ENCODE peak calls at places on chromosomes 3 and 15, in five cellular contexts. One of them, this sample, is unnamed.
A peak's percentile ranks its signal among the peaks of the same experiment; 100 is the strongest.

GRCh38 chr3:14544282-14545250 is 4.4 kb upstream of the GRIP2 start:
- DNase-seq in PC-9: no peak
- DNase-seq in CD8-positive, alpha-beta memory T cell: no peak
- DNase-seq in keratinocyte: no peak
- DNase-seq in pancreas: no peak
- DNase-seq in this sample: no peak

GRCh38 chr3:169871129-169871886 is 1.6 kb upstream of the LRRC31 start:
- DNase-seq in PC-9: no peak
- DNase-seq in CD8-positive, alpha-beta memory T cell: no peak
- DNase-seq in keratinocyte: no peak
- DNase-seq in pancreas: no peak
- DNase-seq in this sample: peak; percentile 59

GRCh38 chr15:73941044-73941443 is 14.8 kb downstream of the LOXL1 start:
- DNase-seq in PC-9: peak; percentile 81
- DNase-seq in CD8-positive, alpha-beta memory T cell: no peak
- DNase-seq in keratinocyte: no peak
- DNase-seq in pancreas: no peak
- DNase-seq in this sample: no peak

GRCh38 chr3:100506355-100506754 is 13.9 kb downstream of the TMEM45A start:
- DNase-seq in PC-9: no peak
- DNase-seq in CD8-positive, alpha-beta memory T cell: no peak
- DNase-seq in keratinocyte: no peak
- DNase-seq in pancreas: no peak
- DNase-seq in this sample: no peak

GRCh38 chr3:179438836-179439235 is 12.4 kb downstream of the GNB4 start:
- DNase-seq in PC-9: no peak
- DNase-seq in CD8-positive, alpha-beta memory T cell: no peak
- DNase-seq in keratinocyte: no peak
- DNase-seq in pancreas: no peak
- DNase-seq in this sample: no peak

GRCh38 chr15:68646751-68647150 is 68.0 kb downstream of the CORO2B start:
- DNase-seq in PC-9: no peak
- DNase-seq in CD8-positive, alpha-beta memory T cell: no peak
- DNase-seq in keratinocyte: no peak
- DNase-seq in pancreas: no peak
- DNase-seq in this sample: no peak

GRCh38 chr3:142946861-142947260 is 16.6 kb downstream of the PAQR9 start:
- DNase-seq in PC-9: no peak
- DNase-seq in CD8-positive, alpha-beta memory T cell: no peak
- DNase-seq in keratinocyte: no peak
- DNase-seq in pancreas: no peak
- DNase-seq in this sample: no peak

GRCh38 chr15:65368646-65369045 is 9.2 kb downstream of the IGDCC3 start:
- DNase-seq in PC-9: no peak
- DNase-seq in CD8-positive, alpha-beta memory T cell: no peak
- DNase-seq in keratinocyte: no peak
- DNase-seq in pancreas: no peak
- DNase-seq in this sample: no peak

GRCh38 chr3:71893702-71894479 is 108.9 kb upstream of the PROK2 start:
- DNase-seq in PC-9: no peak
- DNase-seq in CD8-positive, alpha-beta memory T cell: no peak
- DNase-seq in keratinocyte: no peak
- DNase-seq in pancreas: no peak
- DNase-seq in this sample: no peak

GRCh38 chr3:9732753-9733115 is 1.2 kb downstream of the BRPF1 start:
- DNase-seq in PC-9: no peak
- DNase-seq in CD8-positive, alpha-beta memory T cell: no peak
- DNase-seq in keratinocyte: no peak
- DNase-seq in pancreas: no peak
- DNase-seq in this sample: peak; percentile 31

GRCh38 chr15:68725736-68726135 is 95.0 kb downstream of the ANP32A start:
- DNase-seq in PC-9: no peak
- DNase-seq in CD8-positive, alpha-beta memory T cell: no peak
- DNase-seq in keratinocyte: no peak
- DNase-seq in pancreas: no peak
- DNase-seq in this sample: no peak

GRCh38 chr15:39115379-39116057 is 465.4 kb upstream of the THBS1 start:
- DNase-seq in PC-9: no peak
- DNase-seq in CD8-positive, alpha-beta memory T cell: no peak
- DNase-seq in keratinocyte: peak; percentile 95
- DNase-seq in pancreas: no peak
- DNase-seq in this sample: no peak

GRCh38 chr3:19891740-19892139 is 42.3 kb downstream of the EFHB start:
- DNase-seq in PC-9: no peak
- DNase-seq in CD8-positive, alpha-beta memory T cell: no peak
- DNase-seq in keratinocyte: no peak
- DNase-seq in pancreas: no peak
- DNase-seq in this sample: no peak

GRCh38 chr15:66882251-66883020 is 180.4 kb downstream of the SMAD6 start:
- DNase-seq in PC-9: no peak
- DNase-seq in CD8-positive, alpha-beta memory T cell: no peak
- DNase-seq in keratinocyte: no peak
- DNase-seq in pancreas: no peak
- DNase-seq in this sample: no peak

GRCh38 chr3:120536642-120537041 is 59.5 kb upstream of the NDUFB4 start:
- DNase-seq in PC-9: no peak
- DNase-seq in CD8-positive, alpha-beta memory T cell: no peak
- DNase-seq in keratinocyte: no peak
- DNase-seq in pancreas: no peak
- DNase-seq in this sample: no peak

GRCh38 chr3:141237701-141238521 is 6.3 kb downstream of the PXYLP1 start:
- DNase-seq in PC-9: no peak
- DNase-seq in CD8-positive, alpha-beta memory T cell: no peak
- DNase-seq in keratinocyte: no peak
- DNase-seq in pancreas: peak; percentile 90
- DNase-seq in this sample: peak; percentile 23

GRCh38 chr15:58148633-58149032 is 10.5 kb downstream of the AQP9 start:
- DNase-seq in PC-9: no peak
- DNase-seq in CD8-positive, alpha-beta memory T cell: no peak
- DNase-seq in keratinocyte: no peak
- DNase-seq in pancreas: no peak
- DNase-seq in this sample: no peak

GRCh38 chr15:85125056-85125661 is 143.5 kb downstream of the PDE8A start:
- DNase-seq in PC-9: peak; percentile 78
- DNase-seq in CD8-positive, alpha-beta memory T cell: no peak
- DNase-seq in keratinocyte: peak; percentile 19
- DNase-seq in pancreas: no peak
- DNase-seq in this sample: no peak

GRCh38 chr3:8757551-8758518 is 11.6 kb downstream of the OXTR start:
- DNase-seq in PC-9: no peak
- DNase-seq in CD8-positive, alpha-beta memory T cell: no peak
- DNase-seq in keratinocyte: no peak
- DNase-seq in pancreas: no peak
- DNase-seq in this sample: no peak

GRCh38 chr15:72011291-72011940 is 106.5 kb downstream of the MYO9A start:
- DNase-seq in PC-9: no peak
- DNase-seq in CD8-positive, alpha-beta memory T cell: no peak
- DNase-seq in keratinocyte: no peak
- DNase-seq in pancreas: no peak
- DNase-seq in this sample: no peak

GRCh38 chr3:64150527-64151238 is 74.6 kb downstream of the PRICKLE2 start:
- DNase-seq in PC-9: no peak
- DNase-seq in CD8-positive, alpha-beta memory T cell: no peak
- DNase-seq in keratinocyte: no peak
- DNase-seq in pancreas: peak; percentile 82
- DNase-seq in this sample: peak; percentile 58

GRCh38 chr3:107676469-107677309 is 153.9 kb downstream of the BBX start:
- DNase-seq in PC-9: peak; percentile 57
- DNase-seq in CD8-positive, alpha-beta memory T cell: no peak
- DNase-seq in keratinocyte: no peak
- DNase-seq in pancreas: no peak
- DNase-seq in this sample: no peak

GRCh38 chr3:82509106-82509842 is 747.8 kb upstream of the GBE1 start:
- DNase-seq in PC-9: no peak
- DNase-seq in CD8-positive, alpha-beta memory T cell: no peak
- DNase-seq in keratinocyte: peak; percentile 17
- DNase-seq in pancreas: no peak
- DNase-seq in this sample: no peak

GRCh38 chr15:79329186-79329611 is 18.3 kb downstream of the TMED3 start:
- DNase-seq in PC-9: peak; percentile 68
- DNase-seq in CD8-positive, alpha-beta memory T cell: no peak
- DNase-seq in keratinocyte: no peak
- DNase-seq in pancreas: no peak
- DNase-seq in this sample: no peak

GRCh38 chr3:11632564-11632963 is 11.2 kb downstream of the VGLL4 start:
- DNase-seq in PC-9: no peak
- DNase-seq in CD8-positive, alpha-beta memory T cell: no peak
- DNase-seq in keratinocyte: no peak
- DNase-seq in pancreas: no peak
- DNase-seq in this sample: no peak

GRCh38 chr3:49593046-49593445 is 38.8 kb downstream of the BSN start:
- DNase-seq in PC-9: no peak
- DNase-seq in CD8-positive, alpha-beta memory T cell: no peak
- DNase-seq in keratinocyte: no peak
- DNase-seq in pancreas: no peak
- DNase-seq in this sample: no peak

GRCh38 chr3:13274125-13274873 is 145.8 kb downstream of the NUP210 start:
- DNase-seq in PC-9: no peak
- DNase-seq in CD8-positive, alpha-beta memory T cell: no peak
- DNase-seq in keratinocyte: no peak
- DNase-seq in pancreas: no peak
- DNase-seq in this sample: no peak

DNA sequence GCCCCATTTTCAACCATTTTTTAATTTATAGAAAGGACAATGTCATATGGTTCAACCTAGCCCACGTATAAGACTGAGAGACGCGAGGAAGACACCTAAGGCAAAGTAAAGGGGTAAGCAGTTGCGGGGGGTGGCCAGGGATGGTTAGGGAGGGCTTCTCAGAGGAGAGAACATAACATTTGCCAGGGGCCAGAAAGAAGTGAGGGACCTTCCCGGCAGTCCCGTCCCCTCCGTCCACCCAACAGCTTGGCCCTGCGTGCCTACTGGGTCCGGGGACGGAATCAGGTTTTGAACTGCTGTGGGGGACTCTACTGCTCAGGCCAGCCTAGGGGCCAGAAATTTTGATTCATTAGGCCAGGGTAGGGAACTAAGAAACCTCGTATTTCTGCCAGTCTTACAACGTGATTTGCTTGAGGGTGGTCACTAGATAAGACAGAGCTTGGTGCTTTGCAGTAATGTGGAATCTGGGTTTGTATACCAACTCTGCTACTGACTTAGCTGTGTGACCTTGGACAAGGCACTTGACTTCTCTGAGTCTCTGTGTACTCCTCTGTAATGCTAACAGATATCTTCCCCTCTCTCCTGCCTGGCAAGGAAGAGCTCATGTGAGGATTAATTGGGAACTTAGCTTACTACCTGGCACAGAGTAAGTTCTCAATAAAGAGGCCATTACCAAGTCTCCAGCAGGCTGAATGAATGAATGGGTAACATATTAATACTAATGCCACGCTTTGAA is 734 bp upstream of the SLC6A20 start:
- DNase-seq in PC-9: no peak
- DNase-seq in CD8-positive, alpha-beta memory T cell: no peak
- DNase-seq in keratinocyte: no peak
- DNase-seq in pancreas: no peak
- DNase-seq in this sample: no peak
- H3K4me3 ChIP-seq in PC-9: no peak overlapping the region
- H3K4me3 ChIP-seq in CD8-positive, alpha-beta memory T cell: no peak overlapping the region
- H3K4me3 ChIP-seq in keratinocyte: no peak overlapping the region
- H3K4me3 ChIP-seq in pancreas: peak overlapping the region; percentile 51
- H3K4me3 ChIP-seq in this sample: peak overlapping the region; percentile 70

GRCh38 chr15:89093509-89093908 is 5.3 kb downstream of the ABHD2 start:
- DNase-seq in PC-9: no peak
- DNase-seq in CD8-positive, alpha-beta memory T cell: no peak
- DNase-seq in keratinocyte: no peak
- DNase-seq in pancreas: no peak
- DNase-seq in this sample: no peak

GRCh38 chr15:89091667-89092220 is 3.5 kb downstream of the ABHD2 start:
- DNase-seq in PC-9: no peak
- DNase-seq in CD8-positive, alpha-beta memory T cell: no peak
- DNase-seq in keratinocyte: no peak
- DNase-seq in pancreas: no peak
- DNase-seq in this sample: no peak

GRCh38 chr15:89088605-89089315 is 504 bp downstream of the ABHD2 start:
- DNase-seq in PC-9: no peak
- DNase-seq in CD8-positive, alpha-beta memory T cell: no peak
- DNase-seq in keratinocyte: no peak
- DNase-seq in pancreas: peak; percentile 76
- DNase-seq in this sample: peak; percentile 52

GRCh38 chr15:89089316-89090230 is 1.3 kb downstream of the ABHD2 start:
- DNase-seq in PC-9: no peak
- DNase-seq in CD8-positive, alpha-beta memory T cell: no peak
- DNase-seq in keratinocyte: no peak
- DNase-seq in pancreas: peak; percentile 53
- DNase-seq in this sample: no peak

GRCh38 chr15:89090791-89091666 is 2.8 kb downstream of the ABHD2 start:
- DNase-seq in PC-9: peak; percentile 79
- DNase-seq in CD8-positive, alpha-beta memory T cell: peak; percentile 11
- DNase-seq in keratinocyte: no peak
- DNase-seq in pancreas: peak; percentile 65
- DNase-seq in this sample: no peak
- H3K4me1 ChIP-seq in PC-9: peaks cover 48% of the 10 kb centered on the region
- H3K4me1 ChIP-seq in CD8-positive, alpha-beta memory T cell: peaks cover 33% of the 10 kb centered on the region
- H3K4me1 ChIP-seq in keratinocyte: peaks cover 34% of the 10 kb centered on the region
- H3K4me1 ChIP-seq in pancreas: peaks cover 37% of the 10 kb centered on the region
- H3K4me1 ChIP-seq in this sample: peaks cover 3% of the 10 kb centered on the region

DNA sequence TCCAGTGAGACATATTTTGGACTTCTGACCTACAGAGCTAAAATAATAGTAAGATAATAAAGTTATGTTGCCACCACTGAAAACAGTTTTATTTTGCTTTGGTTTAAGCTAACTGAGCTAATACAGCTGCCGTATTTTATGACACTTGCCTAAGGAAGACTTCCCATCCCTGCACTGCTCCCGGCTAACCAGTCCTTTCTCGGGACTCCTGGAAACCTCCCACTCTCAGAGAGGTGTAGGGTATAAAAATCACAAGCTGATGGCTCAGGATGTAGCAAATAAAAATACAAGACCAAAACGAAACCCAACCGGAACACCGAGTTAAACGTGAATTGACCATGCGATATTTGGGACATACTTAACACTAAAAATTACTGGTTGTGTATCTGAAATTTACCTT is 448 bp upstream of the KBTBD12 start:
- DNase-seq in PC-9: no peak
- DNase-seq in CD8-positive, alpha-beta memory T cell: no peak
- DNase-seq in keratinocyte: no peak
- DNase-seq in pancreas: no peak
- DNase-seq in this sample: no peak
- H3K4me3 ChIP-seq in PC-9: no peak overlapping the region
- H3K4me3 ChIP-seq in CD8-positive, alpha-beta memory T cell: no peak overlapping the region
- H3K4me3 ChIP-seq in keratinocyte: no peak overlapping the region
- H3K4me3 ChIP-seq in pancreas: peak overlapping the region; percentile 45
- H3K4me3 ChIP-seq in this sample: peak overlapping the region; percentile 54

GRCh38 chr3:48474619-48475018 is 28.1 kb downstream of the ATRIP start:
- DNase-seq in PC-9: no peak
- DNase-seq in CD8-positive, alpha-beta memory T cell: no peak
- DNase-seq in keratinocyte: no peak
- DNase-seq in pancreas: no peak
- DNase-seq in this sample: no peak

GRCh38 chr3:48475188-48475587 is 28.7 kb downstream of the ATRIP start:
- DNase-seq in PC-9: no peak
- DNase-seq in CD8-positive, alpha-beta memory T cell: no peak
- DNase-seq in keratinocyte: no peak
- DNase-seq in pancreas: no peak
- DNase-seq in this sample: no peak

GRCh38 chr3:48473617-48473952 is 27.0 kb downstream of the ATRIP start:
- DNase-seq in PC-9: no peak
- DNase-seq in CD8-positive, alpha-beta memory T cell: no peak
- DNase-seq in keratinocyte: no peak
- DNase-seq in pancreas: no peak
- DNase-seq in this sample: no peak

GRCh38 chr3:48472673-48472922 is 26.1 kb downstream of the ATRIP start:
- DNase-seq in PC-9: peak; percentile 59
- DNase-seq in CD8-positive, alpha-beta memory T cell: no peak
- DNase-seq in keratinocyte: no peak
- DNase-seq in pancreas: no peak
- DNase-seq in this sample: no peak

GRCh38 chr3:48472923-48473616 is 26.5 kb downstream of the ATRIP start:
- DNase-seq in PC-9: peak; percentile 81
- DNase-seq in CD8-positive, alpha-beta memory T cell: peak; percentile 91
- DNase-seq in keratinocyte: peak; percentile 66
- DNase-seq in pancreas: peak; percentile 88
- DNase-seq in this sample: peak; percentile 86
- H3K4me1 ChIP-seq in PC-9: peaks cover 19% of the 10 kb centered on the region
- H3K4me1 ChIP-seq in CD8-positive, alpha-beta memory T cell: peaks cover 58% of the 10 kb centered on the region
- H3K4me1 ChIP-seq in keratinocyte: peaks cover 14% of the 10 kb centered on the region
- H3K4me1 ChIP-seq in pancreas: peaks cover 9% of the 10 kb centered on the region
- H3K4me1 ChIP-seq in this sample: peaks cover 9% of the 10 kb centered on the region